ENCODE peak calls at places on chromosomes 4 and X, in nine cellular contexts. S is HCT116, X is ascending aorta, J is fibroblast of lung, W is IMR-90, A is neuronal stem cell, P is cardiac fibroblast, F is thyroid gland, G is endodermal cell. Z is an unnamed sample.

GRCh38 chr4:47528651-47529050 is 43.6 kb downstream of the ATP10D start:
- DNase-seq in S (no peak), X (no peak), J (peak), W (peak), A (no peak), P (peak), F (no peak), G (no peak), Z (no peak)

GRCh38 chr4:70728096-70728495 is 6.3 kb downstream of the RUFY3 start:
- DNase-seq in S (no peak), X (no peak), J (no peak), W (no peak), A (no peak), P (no peak), F (no peak), G (no peak), Z (no peak)

GRCh38 chr4:141657550-141657949 is 21.2 kb downstream of the IL15 start:
- DNase-seq in S (no peak), X (no peak), J (no peak), W (no peak), A (no peak), P (no peak), F (no peak), G (no peak), Z (no peak)

GRCh38 chr4:113469023-113469390 is 292.5 kb downstream of the CAMK2D start:
- DNase-seq in S (no peak), X (no peak), J (peak), W (peak), A (no peak), P (peak), F (no peak), G (no peak), Z (no peak)

GRCh38 chr4:7637971-7638370 is 203.2 kb upstream of the PSAPL1 start:
- DNase-seq in S (no peak), X (no peak), J (no peak), W (no peak), A (no peak), P (no peak), F (no peak), G (no peak), Z (no peak)

GRCh38 chr4:174422893-174423256 is 99.4 kb downstream of the HPGD start:
- DNase-seq in S (no peak), X (no peak), J (no peak), W (no peak), A (no peak), P (no peak), F (no peak), G (no peak), Z (no peak)

GRCh38 chr4:122873752-122874151 is 47.1 kb downstream of the FGF2 start:
- DNase-seq in S (no peak), X (no peak), J (peak), W (peak), A (no peak), P (peak), F (no peak), G (no peak), Z (no peak)

GRCh38 chr4:162682651-162683050 is 484.0 kb downstream of the NAF1 start:
- DNase-seq in S (no peak), X (no peak), J (peak), W (no peak), A (no peak), P (no peak), F (no peak), G (no peak), Z (no peak)

GRCh38 chr4:15778191-15778741 is at the start of gene CD38:
- DNase-seq in S (no peak), X (no peak), J (no peak), W (no peak), A (peak), P (no peak), F (peak), G (peak), Z (peak)

GRCh38 chrX:41720125-41720780 is 3.7 kb upstream of the GPR82 start:
- DNase-seq in S (no peak), X (no peak), J (peak), W (peak), A (no peak), P (peak), F (peak), G (peak), Z (no peak)

GRCh38 chrX:37887347-37887746 is 40.0 kb upstream of the DYNLT3 start:
- DNase-seq in S (no peak), X (no peak), J (no peak), W (no peak), A (no peak), P (no peak), F (no peak), G (no peak), Z (no peak)

GRCh38 chrX:119990995-119991787 is 47.6 kb upstream of the NKAP start:
- DNase-seq in S (no peak), X (no peak), J (no peak), W (no peak), A (no peak), P (no peak), F (no peak), G (peak), Z (peak)

GRCh38 chrX:119986203-119986602 is 42.7 kb upstream of the NKAP start:
- DNase-seq in S (no peak), X (no peak), J (no peak), W (no peak), A (no peak), P (no peak), F (no peak), G (no peak), Z (no peak)

GRCh38 chrX:119996069-119996468 is 52.5 kb upstream of the NKAP start:
- DNase-seq in S (no peak), X (no peak), J (no peak), W (no peak), A (no peak), P (no peak), F (no peak), G (no peak), Z (no peak)

GRCh38 chrX:119989905-119990408 is 46.4 kb upstream of the NKAP start:
- DNase-seq in S (no peak), X (no peak), J (no peak), W (no peak), A (no peak), P (no peak), F (no peak), G (peak), Z (no peak)

GRCh38 chrX:119990409-119990994 is 47.0 kb upstream of the NKAP start:
- DNase-seq in S (no peak), X (no peak), J (no peak), W (no peak), A (no peak), P (no peak), F (no peak), G (peak), Z (no peak)
- H3K4me3 ChIP-seq in S (no peak), X (no peak), J (no peak), W (no peak), A (peak), P (no peak), F (no peak), G (peak), Z (peak)

DNA sequence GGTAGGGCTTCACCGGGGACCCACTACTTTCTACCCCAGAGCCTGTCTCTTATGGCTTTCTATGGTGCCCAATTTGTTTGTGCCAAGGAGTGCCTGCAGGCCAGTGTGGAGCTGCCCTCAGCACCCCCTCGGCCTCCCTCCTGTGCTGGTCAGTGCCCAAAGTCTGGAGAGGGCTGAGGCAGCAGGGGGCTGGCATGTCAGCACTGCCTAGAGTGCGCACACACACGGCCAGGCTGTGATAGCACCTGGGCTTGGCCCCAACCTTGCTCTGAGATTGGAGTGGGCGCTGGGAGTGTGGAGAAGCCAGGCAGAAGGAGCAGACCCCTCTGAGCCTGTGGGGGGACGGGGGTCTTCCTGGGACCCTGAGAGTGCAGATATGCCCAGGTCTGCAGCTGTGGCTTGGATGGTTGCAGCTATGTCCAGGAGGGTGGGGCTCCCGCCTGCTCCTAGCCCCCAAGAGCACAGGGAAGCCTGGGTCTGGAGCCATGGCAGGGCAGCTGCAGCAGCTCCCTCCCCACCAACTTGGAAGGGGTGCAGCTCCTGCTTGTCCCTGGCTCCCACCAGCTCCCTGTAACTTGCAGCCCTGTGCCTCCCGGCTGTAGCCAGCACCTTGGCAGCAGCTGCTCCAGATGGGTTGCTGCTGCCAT is 46.3 kb downstream of the GAGE1 start:
- DNase-seq in S (no peak), X (no peak), J (no peak), W (no peak), A (no peak), P (no peak), F (no peak), G (no peak), Z (no peak)
- H3K4me3 ChIP-seq in S (no peak), X (no peak), J (no peak), W (no peak), A (no peak), P (no peak), F (no peak), G (no peak), Z (no peak)

GRCh38 chr4:144461906-144462305 is 184.1 kb upstream of the HHIP start:
- DNase-seq in S (no peak), X (no peak), J (no peak), W (no peak), A (no peak), P (no peak), F (no peak), G (no peak), Z (no peak)

GRCh38 chr4:144465546-144465945 is 180.4 kb upstream of the HHIP start:
- DNase-seq in S (no peak), X (no peak), J (no peak), W (no peak), A (no peak), P (no peak), F (no peak), G (no peak), Z (no peak)

GRCh38 chr4:144463236-144463635 is 182.7 kb upstream of the HHIP start:
- DNase-seq in S (no peak), X (no peak), J (no peak), W (no peak), A (no peak), P (no peak), F (no peak), G (no peak), Z (no peak)

GRCh38 chr4:144463896-144464295 is 182.1 kb upstream of the HHIP start:
- DNase-seq in S (no peak), X (peak), J (no peak), W (no peak), A (no peak), P (no peak), F (no peak), G (no peak), Z (no peak)
- H3K4me3 ChIP-seq in S (no peak), X (no peak), J (no peak), W (no peak), A (no peak), P (no peak), F (no peak), G (no peak), Z (no peak)

DNA sequence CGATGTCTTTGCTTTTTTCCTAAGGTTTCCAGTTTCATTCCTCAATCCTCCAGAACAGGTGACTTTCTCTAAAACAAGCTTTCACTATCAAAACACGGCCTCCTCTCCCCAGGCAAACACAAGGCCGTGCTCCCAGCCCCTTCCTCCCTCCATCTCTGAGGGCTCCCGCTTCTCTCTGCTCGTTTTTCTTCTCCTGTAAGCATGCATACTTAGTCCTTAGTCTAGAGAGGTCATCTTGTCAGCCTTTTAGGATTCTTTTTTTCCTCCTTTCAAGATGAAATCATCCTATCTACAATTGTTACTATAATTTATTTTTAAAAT is 18.7 kb downstream of the DCTD start:
- DNase-seq in S (no peak), X (no peak), J (no peak), W (no peak), A (no peak), P (no peak), F (peak), G (no peak), Z (no peak)
- H3K4me3 ChIP-seq in S (no peak), X (no peak), J (no peak), W (no peak), A (no peak), P (no peak), F (no peak), G (no peak), Z (no peak)